ENCODE peak calls at places on chromosomes 1 and 21, in eight cellular contexts. B is GM23248, E is GM23338, A is endothelial cell of umbilical vein, L is astrocyte, T is hepatocyte, C is K562, Q is fibroblast of lung. N is an unnamed sample. For H3K4me1, the result is how much of the 10 kb centered on the place peaks cover.

GRCh38 chr1:100353988-100354387 is 1.7 kb downstream of the CDC14A start:
- DNase-seq in Q (peak), E (peak), B (peak), A (peak), C (no peak), L (peak), T (peak), N (no peak)

GRCh38 chr1:40838980-40839942 is 22.9 kb downstream of the CITED4 start:
- DNase-seq in Q (no peak), A (no peak), C (no peak), L (no peak), B (no peak), T (no peak), E (no peak), N (no peak)

GRCh38 chr21:38323721-38324591 is 67.2 kb downstream of the KCNJ15 start:
- DNase-seq in C (no peak), B (peak), A (no peak), L (peak), E (peak), Q (peak), T (peak), N (no peak)

GRCh38 chr1:8026976-8027747 is 1.1 kb upstream of the ERRFI1 start:
- DNase-seq in Q (peak), E (peak), B (peak), T (peak), C (no peak), A (no peak), L (no peak), N (no peak)

GRCh38 chr1:179742291-179742690 is 800 bp upstream of the FAM163A start:
- DNase-seq in C (no peak), E (no peak), T (no peak), L (no peak), B (no peak), A (no peak), Q (no peak), N (no peak)

GRCh38 chr1:93845554-93846150 is 33.4 kb downstream of the DNTTIP2 start:
- DNase-seq in Q (peak), T (peak), C (no peak), B (peak), A (peak), E (peak), L (peak), N (no peak)

GRCh38 chr1:113784104-113784779 is 25.0 kb upstream of the PHTF1 start:
- DNase-seq in E (no peak), A (no peak), B (no peak), L (peak), Q (peak), T (no peak), C (no peak), N (no peak)

GRCh38 chr1:149963358-149963757 is 26.7 kb upstream of the MTMR11 start:
- DNase-seq in A (no peak), T (no peak), Q (no peak), B (peak), E (no peak), C (no peak), L (no peak), N (peak)

GRCh38 chr1:53116933-53117332 is 25.5 kb downstream of the SLC1A7 start:
- DNase-seq in T (no peak), Q (no peak), C (no peak), L (no peak), A (no peak), B (no peak), E (no peak), N (no peak)

GRCh38 chr1:200029624-200030074 is 2.1 kb downstream of the NR5A2 start:
- DNase-seq in A (no peak), C (no peak), B (no peak), Q (no peak), E (peak), L (no peak), T (peak), N (peak)
- TF ChIP-seq EZH2 in A (no peak), C (no peak), B (peak), Q (peak), E (no peak), L (peak), T (no peak), N (no peak)

GRCh38 chr1:110888049-110888448 is 15.1 kb downstream of the CD53 start:
- DNase-seq in C (no peak), E (no peak), A (no peak), Q (no peak), B (no peak), L (no peak), T (no peak), N (no peak)
- H3K4me1 ChIP-seq in C (under half), E (under half), A (under half), Q (under half), B (under half), L (under half), T (under half), N (under half)

GRCh38 chr21:43894206-43894577 is 29.2 kb downstream of the AGPAT3 start:
- DNase-seq in T (no peak), B (no peak), A (no peak), Q (no peak), C (no peak), E (no peak), L (no peak), N (no peak)
- TF ChIP-seq EZH2 in T (no peak), B (no peak), A (no peak), Q (no peak), C (no peak), E (no peak), L (no peak), N (no peak)

GRCh38 chr1:216596298-216596947 is 126.8 kb downstream of the ESRRG start:
- DNase-seq in A (no peak), E (peak), C (no peak), Q (no peak), B (no peak), T (no peak), L (no peak), N (no peak)
- H3K4me1 ChIP-seq in A (under half), E (under half), C (under half), Q (under half), B (under half), T (under half), L (under half), N (under half)

N was measured in PC-9.